ENCODE peak calls at places on chromosomes 2 and 18, in eight cellular contexts. W, V, A, P, Z, I, N and L are unnamed samples.
A peak's percentile ranks its signal among the peaks of the same experiment; 100 is the strongest.

GRCh38 chr2:37349376-37349775 is 4.9 kb downstream of the QPCT start:
- DNase-seq in A (peak; percentile 38), W (no peak), N (no peak), P (no peak), V (no peak), Z (no peak), I (no peak), L (no peak)

GRCh38 chr2:217802876-217803638 is 199.7 kb downstream of the TNS1 start:
- DNase-seq in P (no peak), N (peak; percentile 15), I (no peak), Z (no peak), V (no peak), A (no peak), W (no peak), L (no peak)

GRCh38 chr18:31209041-31209440 is 46.4 kb upstream of the DSC1 start:
- DNase-seq in I (no peak), V (no peak), Z (no peak), W (no peak), N (no peak), A (no peak), P (no peak), L (peak; percentile 33)

GRCh38 chr18:9824474-9824832 is 61.3 kb upstream of the TXNDC2 start:
- DNase-seq in V (no peak), I (no peak), Z (no peak), P (peak; percentile 50), N (no peak), W (no peak), A (peak; percentile 95), L (no peak)

GRCh38 chr2:109614715-109615636 is 812 bp downstream of the SOWAHC start:
- DNase-seq in A (no peak), I (no peak), Z (no peak), N (peak; percentile 27), V (no peak), P (no peak), W (peak; percentile 29), L (no peak)

GRCh38 chr18:58046087-58046793 is 2.2 kb downstream of the NEDD4L start:
- DNase-seq in W (no peak), A (no peak), Z (no peak), N (no peak), V (no peak), P (no peak), I (no peak), L (peak; percentile 60)

GRCh38 chr18:44245026-44245425 is 435.7 kb upstream of the SETBP1 start:
- DNase-seq in V (no peak), Z (no peak), A (no peak), I (no peak), N (no peak), W (no peak), P (peak; percentile 12), L (no peak)

GRCh38 chr18:75247041-75247551 is 36.5 kb downstream of the TSHZ1 start:
- DNase-seq in P (peak; percentile 80), I (no peak), N (no peak), Z (no peak), W (no peak), V (no peak), A (peak; percentile 81), L (no peak)

GRCh38 chr2:139156730-139157129 is 376.5 kb upstream of the NXPH2 start:
- DNase-seq in N (no peak), A (no peak), I (no peak), W (no peak), Z (no peak), V (no peak), P (no peak), L (no peak)

GRCh38 chr2:12106440-12107080 is 360.1 kb downstream of the LPIN1 start:
- DNase-seq in V (peak; percentile 28), Z (peak; percentile 96), A (peak; percentile 97), P (peak; percentile 99), W (no peak), N (no peak), I (peak; percentile 17), L (peak; percentile 75)

GRCh38 chr2:60437080-60437765 is 116.2 kb downstream of the BCL11A start:
- DNase-seq in V (no peak), Z (no peak), N (no peak), A (no peak), W (no peak), P (no peak), I (no peak), L (no peak)

GRCh38 chr2:177164584-177165052 is 48.0 kb upstream of the HNRNPA3 start:
- DNase-seq in A (peak; percentile 74), N (peak; percentile 83), V (peak; percentile 86), Z (no peak), P (peak; percentile 80), W (peak; percentile 83), I (peak; percentile 60), L (peak; percentile 69)

GRCh38 chr2:173571887-173572680 is 217.4 kb downstream of the CDCA7 start:
- DNase-seq in W (no peak), N (no peak), P (no peak), Z (no peak), V (no peak), A (no peak), I (no peak), L (peak; percentile 29)

GRCh38 chr2:173572848-173573247 is 218.2 kb downstream of the CDCA7 start:
- DNase-seq in W (no peak), N (no peak), A (no peak), I (no peak), P (no peak), Z (no peak), V (no peak), L (no peak)

GRCh38 chr2:173574304-173574703 is 219.6 kb downstream of the CDCA7 start:
- DNase-seq in Z (no peak), W (no peak), N (no peak), I (no peak), V (no peak), P (no peak), A (no peak), L (no peak)

GRCh38 chr2:173568054-173568453 is 213.4 kb downstream of the CDCA7 start:
- DNase-seq in V (no peak), N (no peak), Z (no peak), A (peak; percentile 13), P (peak; percentile 29), I (no peak), W (peak; percentile 56), L (peak; percentile 4)

DNA sequence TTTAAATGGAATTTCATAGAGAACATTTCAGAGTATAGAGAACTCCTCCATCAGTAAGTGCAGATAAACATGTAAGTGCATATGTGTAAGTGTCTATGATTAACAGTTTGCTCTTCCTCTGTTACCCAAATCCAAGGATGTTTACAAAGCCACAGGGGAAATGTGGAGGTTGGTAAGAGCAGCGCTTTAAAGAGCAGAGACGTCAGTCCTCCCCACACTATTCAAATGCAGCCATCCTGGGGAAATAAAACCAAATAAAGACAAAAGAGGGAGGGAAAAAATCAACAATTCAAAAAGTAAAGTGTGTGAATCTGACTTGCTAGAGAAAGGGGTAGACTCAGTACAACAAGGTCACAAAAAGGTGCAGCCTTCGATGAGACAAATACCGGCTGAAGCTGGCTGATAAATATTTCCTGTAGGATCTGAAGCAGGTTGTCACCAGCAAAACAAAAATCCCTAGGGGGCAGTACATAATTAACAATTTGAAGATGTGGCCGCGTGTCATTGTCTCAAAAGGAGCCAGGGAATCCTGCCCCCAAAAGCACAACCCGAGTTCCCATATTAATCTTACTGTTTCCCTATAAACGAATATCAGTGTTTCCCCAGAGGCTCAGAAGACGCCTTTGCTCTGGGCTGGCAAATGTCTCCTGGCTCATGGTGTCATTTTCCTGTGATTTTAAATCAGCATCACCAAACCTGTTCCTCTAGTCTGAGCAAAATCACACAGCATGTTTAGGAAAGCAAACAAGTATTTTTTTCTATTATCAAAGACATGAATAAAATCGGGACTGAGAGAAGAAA is 216.5 kb downstream of the CDCA7 start:
- DNase-seq in N (no peak), P (peak; percentile 53), A (peak; percentile 34), I (peak; percentile 28), W (peak; percentile 11), V (no peak), Z (no peak), L (peak; percentile 59)
- TF ChIP-seq CTCF in N (no peak), P (peak; percentile 19), A (peak; percentile 33), I (peak; percentile 17), W (peak; percentile 21), V (no peak), Z (peak; percentile 45), L (peak; percentile 39)

DNA sequence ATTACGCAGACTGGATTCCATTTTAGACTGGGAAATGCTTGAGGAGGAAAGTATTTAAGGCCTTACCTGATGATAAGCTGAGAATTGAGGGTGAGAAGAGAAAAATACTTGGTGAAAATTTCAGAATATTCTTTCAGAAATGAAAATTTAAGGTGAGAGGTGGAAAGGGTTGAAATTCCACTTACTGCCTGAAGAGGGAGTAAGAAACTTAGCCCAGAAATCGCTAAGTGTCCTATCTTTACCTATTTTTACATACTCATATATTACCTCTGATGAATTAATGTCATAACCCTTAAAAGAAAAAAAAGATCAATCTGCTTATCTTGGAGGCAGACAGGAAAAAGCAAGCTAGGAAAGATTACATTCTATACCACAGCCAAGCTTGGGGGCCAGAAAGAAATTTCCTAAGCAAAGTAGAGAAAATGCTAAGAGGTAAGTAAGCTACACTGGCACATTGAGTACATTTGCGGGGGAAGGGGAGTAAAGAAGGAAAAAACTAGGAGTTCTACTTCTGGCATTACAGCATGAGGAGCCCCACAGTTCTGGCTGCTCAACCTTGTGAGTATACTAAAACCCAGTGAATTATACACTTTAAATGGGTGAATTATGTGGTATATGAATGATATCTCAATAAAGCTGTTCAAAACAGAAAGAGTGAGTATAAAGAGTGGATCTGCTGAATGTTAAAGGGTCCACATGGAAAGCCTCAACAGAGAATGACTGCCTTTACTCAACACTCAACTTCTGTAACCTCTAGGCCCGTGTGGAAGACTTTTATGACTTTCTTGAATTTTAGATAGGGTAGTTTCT is 33.8 kb downstream of the SMC6 start:
- DNase-seq in W (no peak), Z (no peak), I (peak; percentile 15), N (no peak), P (peak; percentile 21), V (no peak), A (peak; percentile 22), L (peak; percentile 39)
- TF ChIP-seq CTCF in W (peak; percentile 92), Z (peak; percentile 83), I (peak; percentile 65), N (peak; percentile 24), P (peak; percentile 80), V (no peak), A (peak; percentile 84), L (peak; percentile 60)

DNA sequence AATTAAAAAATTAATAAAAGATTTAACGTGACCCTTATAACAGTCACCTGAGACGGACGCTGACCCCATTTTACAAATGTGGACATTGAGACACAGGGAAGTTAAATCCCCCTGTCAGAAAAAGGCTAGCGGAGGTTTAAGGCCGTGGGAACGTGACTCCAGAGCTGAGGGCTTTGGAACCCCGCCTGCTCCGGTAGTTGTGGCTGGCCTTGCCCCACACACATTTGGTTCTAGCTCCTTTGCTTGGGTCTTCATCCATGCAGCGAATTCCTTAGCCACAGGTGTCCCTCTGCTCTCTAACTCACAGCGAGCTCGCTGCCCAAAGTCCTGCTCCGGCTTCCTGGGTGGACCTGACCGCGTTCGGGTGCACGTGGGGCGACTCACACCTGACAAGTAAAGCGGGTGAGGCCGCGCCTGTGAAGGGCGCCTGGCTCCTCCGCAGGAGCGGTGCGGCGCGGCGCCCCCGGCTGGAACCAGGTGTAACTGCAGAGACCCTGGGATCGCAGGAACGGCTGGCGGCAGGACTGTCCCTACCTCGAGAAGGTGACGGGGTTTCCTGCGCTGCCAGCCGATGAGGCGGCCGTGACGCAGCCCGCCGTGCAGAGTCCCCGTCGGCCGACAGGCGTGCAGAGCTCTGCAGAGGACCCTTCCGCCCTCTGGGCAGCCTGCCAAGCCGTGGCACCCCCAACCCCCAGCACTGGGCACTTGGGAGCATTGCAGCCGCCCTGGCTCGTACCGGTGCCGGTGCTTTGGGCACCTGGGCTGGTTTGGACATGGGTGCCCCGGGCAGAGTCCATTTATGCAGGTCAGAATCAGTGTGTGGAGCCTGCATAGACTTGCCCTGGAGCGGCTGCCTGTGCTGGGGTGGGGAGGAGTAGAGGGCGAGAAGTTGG is 2.4 kb upstream of the PROC start:
- DNase-seq in V (peak; percentile 87), P (no peak), A (no peak), W (peak; percentile 77), Z (no peak), I (peak; percentile 88), N (peak; percentile 31), L (peak; percentile 74)
- TF ChIP-seq CTCF in V (no peak), P (no peak), A (peak; percentile 20), W (peak; percentile 73), Z (peak; percentile 44), I (peak; percentile 73), N (no peak), L (peak; percentile 80)

GRCh38 chr18:62651276-62652031 is 63.9 kb upstream of the PHLPP1 start:
- DNase-seq in V (no peak), N (no peak), Z (no peak), I (peak; percentile 37), P (no peak), A (no peak), W (no peak), L (no peak)
- TF ChIP-seq CTCF in V (no peak), N (no peak), Z (no peak), I (no peak), P (no peak), A (no peak), W (no peak), L (no peak)